ENCODE peak calls at places on chromosomes 12 and 14, in five cellular contexts. K is H1, B is GM12878, X is HepG2, M is K562. U is an unnamed sample.

GRCh38 chr14:34161351-34162169 is 210.7 kb upstream of the EGLN3 start:
- DNase-seq in K (no peak), B (no peak), X (no peak), M (no peak), U (no peak)

GRCh38 chr12:64450711-64451486 is 1.0 kb upstream of the TBK1 start:
- DNase-seq in K (no peak), B (no peak), X (peak), M (no peak), U (no peak)

GRCh38 chr12:34600592-34601462 is 578.5 kb downstream of the ALG10 start:
- DNase-seq in K (no peak), B (no peak), X (no peak), M (peak), U (no peak)

GRCh38 chr14:99277534-99277933 is 5.5 kb upstream of the BCL11B start:
- DNase-seq in K (no peak), B (no peak), X (no peak), M (no peak), U (no peak)

GRCh38 chr14:55157080-55157479 is 28.0 kb downstream of the LGALS3 start:
- DNase-seq in K (no peak), B (no peak), X (no peak), M (no peak), U (no peak)

GRCh38 chr14:77309122-77309521 is 11.6 kb downstream of the POMT2 start:
- DNase-seq in K (no peak), B (no peak), X (no peak), M (no peak), U (no peak)

GRCh38 chr12:65269603-65270002 is 8.9 kb upstream of the MSRB3 start:
- DNase-seq in K (no peak), B (no peak), X (no peak), M (no peak), U (no peak)

GRCh38 chr12:103929051-103929908 is 930 bp upstream of the HSP90B1 start:
- DNase-seq in K (peak), B (peak), X (peak), M (peak), U (peak)

GRCh38 chr14:20415723-20416622 is 2.7 kb upstream of the TEP1 start:
- DNase-seq in K (no peak), B (peak), X (peak), M (peak), U (no peak)

GRCh38 chr12:108399514-108399913 is 60.4 kb upstream of the CMKLR1 start:
- DNase-seq in K (no peak), B (no peak), X (no peak), M (no peak), U (no peak)

GRCh38 chr12:1809606-1810140 is 10.7 kb upstream of the LRTM2 start:
- DNase-seq in K (no peak), B (no peak), X (no peak), M (peak), U (no peak)

GRCh38 chr14:38762436-38762835 is 340.6 kb downstream of the SEC23A start:
- DNase-seq in K (no peak), B (no peak), X (no peak), M (no peak), U (no peak)

GRCh38 chr12:5715076-5715475 is 230.0 kb downstream of the ANO2 start:
- DNase-seq in K (no peak), B (no peak), X (peak), M (no peak), U (no peak)

GRCh38 chr14:91298576-91298975 is 54.1 kb upstream of the GPR68 start:
- DNase-seq in K (no peak), B (no peak), X (no peak), M (no peak), U (no peak)

GRCh38 chr12:101697197-101697929 is at the start of gene CHPT1:
- DNase-seq in K (peak), B (no peak), X (peak), M (peak), U (peak)

GRCh38 chr12:101698782-101699347 is 1.4 kb downstream of the CHPT1 start:
- DNase-seq in K (no peak), B (no peak), X (no peak), M (no peak), U (no peak)

GRCh38 chr12:101696477-101697196 is 803 bp upstream of the CHPT1 start:
- DNase-seq in K (no peak), B (no peak), X (peak), M (peak), U (no peak)

GRCh38 chr12:101700299-101700820 is 2.9 kb downstream of the CHPT1 start:
- DNase-seq in K (no peak), B (no peak), X (no peak), M (no peak), U (no peak)

DNA sequence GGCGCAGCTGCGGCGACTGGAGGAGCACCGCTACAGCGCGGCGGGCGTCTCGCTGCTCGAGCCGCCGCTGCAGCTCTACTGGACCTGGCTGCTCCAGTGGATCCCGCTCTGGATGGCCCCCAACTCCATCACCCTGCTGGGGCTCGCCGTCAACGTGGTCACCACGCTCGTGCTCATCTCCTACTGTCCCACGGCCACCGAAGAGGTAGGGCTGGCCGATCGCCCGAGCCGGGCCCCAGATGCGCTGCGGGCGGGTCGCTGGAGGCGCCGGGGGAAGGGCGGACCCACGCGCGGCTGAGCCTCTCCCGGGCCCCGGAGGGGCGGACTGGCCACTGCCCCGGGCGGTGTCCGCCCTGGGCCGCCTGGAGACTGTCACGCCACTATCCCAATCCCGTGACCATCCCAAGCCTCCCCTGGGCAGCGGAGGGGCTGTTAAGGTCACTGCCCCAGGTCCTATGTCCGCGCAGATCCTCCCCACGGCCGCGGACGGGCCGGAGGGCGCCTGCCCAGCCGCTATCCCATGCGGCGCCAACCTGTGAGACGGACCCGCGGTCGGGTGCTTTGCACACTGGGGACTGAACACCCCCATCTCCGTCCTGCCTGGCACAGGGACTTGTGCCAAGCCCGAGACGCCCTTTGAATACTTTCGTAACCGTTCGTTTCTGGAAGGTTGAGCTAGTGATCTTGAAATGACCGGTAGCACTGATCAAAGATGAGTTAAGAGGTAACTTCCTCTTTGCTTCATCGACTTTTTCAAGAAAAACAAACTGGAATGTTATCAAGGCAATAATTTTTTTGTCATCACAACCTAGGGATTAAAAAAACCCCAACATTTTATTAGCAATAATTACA is 716 bp downstream of the CHPT1 start:
- DNase-seq in K (no peak), B (no peak), X (peak), M (peak), U (no peak)
- TF ChIP-seq CREB1 in K (no peak), B (no peak), X (no peak), M (no peak), U (no peak)

DNA sequence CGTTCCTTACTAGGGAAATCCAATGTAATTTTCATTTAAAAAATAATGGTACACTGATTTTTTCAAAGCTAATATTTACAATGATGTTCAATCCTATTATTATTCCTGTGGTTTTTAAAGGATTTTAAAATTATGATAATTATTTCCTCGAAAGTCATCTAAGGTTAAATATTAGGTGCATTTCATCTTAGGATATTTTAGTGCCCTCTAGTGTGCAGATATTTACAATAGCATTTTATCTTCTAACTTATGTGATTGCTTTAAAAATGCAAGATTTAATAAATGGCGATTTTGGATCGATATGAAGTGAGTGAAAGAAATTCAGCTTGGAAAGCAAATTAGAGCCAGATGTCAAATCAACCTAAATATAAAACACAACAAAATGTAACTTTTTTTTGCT is 293.5 kb downstream of the SLC6A15 start:
- DNase-seq in K (no peak), B (no peak), X (no peak), M (no peak), U (no peak)
- TF ChIP-seq CTCF in K (no peak), B (no peak), X (no peak), M (no peak), U (no peak)

DNA sequence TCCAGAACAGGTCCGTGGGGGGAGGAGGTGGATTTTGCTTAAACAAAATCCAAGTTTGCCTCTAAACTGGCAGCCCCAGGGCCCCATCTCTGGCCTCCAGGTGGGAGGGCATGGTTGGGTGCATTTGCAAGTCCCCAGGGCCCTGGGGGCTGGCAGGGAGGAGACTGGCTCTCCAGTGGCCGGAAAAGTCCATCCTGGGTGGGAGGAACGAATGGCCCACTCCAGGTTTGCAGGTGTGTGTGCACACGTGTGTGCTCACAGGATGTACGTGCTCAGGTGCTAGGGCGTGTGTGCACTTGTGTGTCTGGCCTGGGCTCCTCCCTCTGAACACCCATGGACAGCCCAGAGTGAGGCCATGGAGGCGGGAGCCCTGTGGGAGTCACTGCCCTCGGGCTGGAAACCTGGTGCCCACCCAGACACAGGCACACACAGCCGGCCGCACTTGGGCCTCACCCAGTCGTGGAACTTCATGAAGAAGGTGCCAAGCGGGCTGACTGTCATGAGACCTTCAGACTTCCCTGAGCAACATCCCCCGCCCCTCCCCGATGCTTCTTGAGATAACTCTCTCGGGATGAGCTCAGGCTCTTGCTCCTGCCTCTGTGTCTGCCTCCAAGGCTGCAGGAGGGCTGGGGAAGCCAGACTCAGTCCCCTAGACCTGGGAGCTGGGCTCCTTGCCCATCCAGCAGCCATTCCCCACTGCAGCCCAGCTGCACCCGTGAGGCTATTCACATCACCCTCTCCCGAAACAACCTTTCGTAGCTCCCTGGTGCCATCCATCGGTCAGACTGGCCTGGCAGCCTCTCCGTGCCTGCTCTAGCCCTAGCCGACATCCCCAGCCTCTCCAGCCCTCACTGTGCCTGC is 9.4 kb downstream of the AHNAK2 start:
- DNase-seq in K (no peak), B (no peak), X (no peak), M (no peak), U (no peak)
- TF ChIP-seq USF2 in K (no peak), B (no peak), X (no peak), M (no peak), U (no peak)

GRCh38 chr12:130031041-130031440 is 127.2 kb upstream of the TMEM132D start:
- DNase-seq in K (no peak), B (no peak), X (no peak), M (no peak), U (no peak)

GRCh38 chr12:130027798-130028197 is 124.0 kb upstream of the TMEM132D start:
- DNase-seq in K (no peak), B (no peak), X (no peak), M (no peak), U (no peak)

GRCh38 chr12:130029151-130029550 is 125.3 kb upstream of the TMEM132D start:
- DNase-seq in K (no peak), B (no peak), X (no peak), M (no peak), U (no peak)

GRCh38 chr12:130031571-130032189 is 127.9 kb upstream of the TMEM132D start:
- DNase-seq in K (peak), B (no peak), X (peak), M (peak), U (peak)

GRCh38 chr12:130026608-130027176 is 122.9 kb upstream of the TMEM132D start:
- DNase-seq in K (no peak), B (no peak), X (peak), M (peak), U (peak)
- TF ChIP-seq CREB1 in K (no peak), B (no peak), X (no peak), M (no peak), U (no peak)

GRCh38 chr12:89618113-89618862 is 90.3 kb downstream of the ATP2B1 start:
- DNase-seq in K (no peak), B (no peak), X (no peak), M (no peak), U (no peak)
- TF ChIP-seq CTCF in K (no peak), B (no peak), X (no peak), M (peak), U (no peak)

GRCh38 chr12:53974084-53975018 is at the start of gene HOTAIR:
- DNase-seq in K (no peak), B (no peak), X (no peak), M (no peak), U (no peak)
- TF ChIP-seq USF2 in K (no peak), B (no peak), X (no peak), M (no peak), U (no peak)

GRCh38 chr12:12645485-12645884 is 33.8 kb downstream of the CREBL2 start:
- DNase-seq in K (no peak), B (no peak), X (peak), M (peak), U (no peak)
- TF ChIP-seq CREB1 in K (no peak), B (no peak), X (no peak), M (no peak), U (no peak)

DNA sequence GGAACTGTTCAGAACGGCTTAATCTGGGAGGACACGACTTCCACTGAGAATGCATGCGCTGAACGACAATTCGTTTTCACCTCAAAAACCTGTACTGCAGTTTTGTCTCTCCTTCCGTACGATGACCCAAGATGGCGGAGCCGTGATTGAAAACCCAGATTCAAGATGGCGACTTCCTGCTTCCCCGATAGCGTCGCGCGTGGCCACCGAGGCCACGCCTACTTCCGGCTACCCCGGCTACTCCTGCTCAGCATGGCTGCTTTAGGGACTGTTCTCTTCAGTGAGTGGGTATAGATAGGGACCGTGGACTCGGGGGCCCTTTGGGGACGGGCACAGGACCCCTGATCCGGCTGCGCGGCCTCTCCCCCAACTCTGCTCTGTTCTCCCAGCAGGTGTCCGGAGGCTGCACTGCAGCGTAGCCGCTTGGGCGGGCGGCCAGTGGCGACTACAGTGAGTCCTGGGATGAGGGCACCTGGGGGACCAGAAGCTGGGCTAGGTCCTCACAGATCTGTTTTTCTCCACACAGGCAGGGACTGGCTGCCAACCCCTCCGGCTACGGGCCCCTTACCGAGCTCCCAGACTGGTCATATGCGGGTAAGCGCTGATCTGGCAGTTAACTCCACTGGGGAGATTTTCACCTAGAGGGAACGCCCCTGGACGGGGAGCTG is at the start of gene MRPL52:
- DNase-seq in K (no peak), B (no peak), X (peak), M (peak), U (peak)
- TF ChIP-seq CTCF in K (no peak), B (no peak), X (peak), M (peak), U (no peak)

U was measured in WTC11.